ENCODE peak calls at places on chromosomes 7 and 10, in six cellular contexts. L is IMR-90; O is kidney; Y is heart right ventricle; I is CD8-positive, alpha-beta T cell; J is lower lobe of right lung. C is an unnamed sample.

GRCh38 chr7:157432541-157432956 is 95.7 kb downstream of the DNAJB6 start:
- DNase-seq in L (peak; percentile 68), O (peak; percentile 82), Y (no peak), I (no peak), J (peak; percentile 54), C (peak; percentile 35)

GRCh38 chr7:152590481-152590880 is 85.5 kb downstream of the XRCC2 start:
- DNase-seq in L (no peak), O (no peak), Y (no peak), I (no peak), J (no peak), C (no peak)

GRCh38 chr7:105245398-105246099 is 143.2 kb downstream of the SRPK2 start:
- DNase-seq in L (no peak), O (no peak), Y (peak; percentile 26), I (no peak), J (no peak), C (no peak)

GRCh38 chr10:101777085-101777856 is 1.4 kb upstream of the FGF8 start:
- DNase-seq in L (no peak), O (peak; percentile 33), Y (no peak), I (no peak), J (no peak), C (no peak)

GRCh38 chr7:36507868-36508440 is 118.3 kb downstream of the ANLN start:
- DNase-seq in L (no peak), O (no peak), Y (no peak), I (no peak), J (no peak), C (no peak)

GRCh38 chr7:22664988-22665798 is 61.8 kb upstream of the IL6 start:
- DNase-seq in L (no peak), O (no peak), Y (no peak), I (no peak), J (no peak), C (no peak)

GRCh38 chr10:123558651-123559050 is 107.5 kb upstream of the GPR26 start:
- DNase-seq in L (no peak), O (no peak), Y (no peak), I (no peak), J (no peak), C (peak; percentile 33)

GRCh38 chr7:12921751-12922345 is 234.4 kb downstream of the ARL4A start:
- DNase-seq in L (no peak), O (no peak), Y (peak; percentile 14), I (no peak), J (no peak), C (no peak)

GRCh38 chr10:69338547-69339450 is 60.5 kb downstream of the HK1 start:
- DNase-seq in L (no peak), O (no peak), Y (no peak), I (no peak), J (no peak), C (no peak)

GRCh38 chr10:47104101-47104707 is 193.0 kb downstream of the PTPN20 start:
- DNase-seq in L (peak; percentile 89), O (no peak), Y (no peak), I (no peak), J (no peak), C (peak; percentile 22)

GRCh38 chr10:86363184-86363832 is 3.3 kb downstream of the GRID1 start:
- DNase-seq in L (no peak), O (peak; percentile 80), Y (no peak), I (no peak), J (peak; percentile 73), C (peak; percentile 39)

GRCh38 chr7:111527545-111527944 is 34.7 kb downstream of the IMMP2L start:
- DNase-seq in L (no peak), O (no peak), Y (no peak), I (no peak), J (no peak), C (no peak)

GRCh38 chr7:3399858-3400257 is 98.8 kb downstream of the SDK1 start:
- DNase-seq in L (peak; percentile 5), O (no peak), Y (no peak), I (no peak), J (no peak), C (no peak)

GRCh38 chr10:3976171-3976570 is 191.2 kb upstream of the KLF6 start:
- DNase-seq in L (no peak), O (no peak), Y (no peak), I (no peak), J (no peak), C (no peak)

GRCh38 chr7:3359011-3359410 is 58.0 kb downstream of the SDK1 start:
- DNase-seq in L (no peak), O (no peak), Y (no peak), I (no peak), J (no peak), C (no peak)

GRCh38 chr10:60238408-60239100 is 151.1 kb downstream of the ANK3 start:
- DNase-seq in L (peak; percentile 70), O (no peak), Y (peak; percentile 22), I (no peak), J (no peak), C (no peak)

GRCh38 chr10:101101488-101101887 is 29.6 kb upstream of the TLX1 start:
- DNase-seq in L (no peak), O (no peak), Y (no peak), I (no peak), J (no peak), C (no peak)

GRCh38 chr7:101947899-101948298 is 130.5 kb downstream of the CUX1 start:
- DNase-seq in L (no peak), O (no peak), Y (peak; percentile 85), I (no peak), J (no peak), C (no peak)

GRCh38 chr7:2452074-2452507 is 24.1 kb downstream of the GRIFIN start:
- DNase-seq in L (no peak), O (peak; percentile 77), Y (no peak), I (no peak), J (no peak), C (no peak)

GRCh38 chr10:80260295-80261243 is 28.9 kb downstream of the MAT1A start:
- DNase-seq in L (no peak), O (no peak), Y (no peak), I (peak; percentile 9), J (no peak), C (peak; percentile 28)

GRCh38 chr10:96858038-96858705 is 26.1 kb downstream of the LCOR start:
- DNase-seq in L (peak; percentile 25), O (no peak), Y (no peak), I (no peak), J (no peak), C (no peak)

GRCh38 chr7:101240226-101241014 is 2.8 kb upstream of the CLDN15 start:
- DNase-seq in L (no peak), O (no peak), Y (no peak), I (no peak), J (no peak), C (no peak)

GRCh38 chr10:84574101-84574500 is 245.7 kb downstream of the CCSER2 start:
- DNase-seq in L (no peak), O (no peak), Y (no peak), I (no peak), J (no peak), C (no peak)

GRCh38 chr10:97904026-97904410 is 54.4 kb downstream of the GOLGA7B start:
- DNase-seq in L (no peak), O (peak; percentile 57), Y (no peak), I (no peak), J (no peak), C (no peak)

GRCh38 chr10:118564652-118565051 is 30.8 kb downstream of the PRLHR start:
- DNase-seq in L (no peak), O (no peak), Y (no peak), I (no peak), J (no peak), C (no peak)

GRCh38 chr10:77970869-77971803 is 44.6 kb upstream of the DLG5 start:
- DNase-seq in L (peak; percentile 98), O (peak; percentile 83), Y (peak; percentile 86), I (no peak), J (no peak), C (peak; percentile 94)

GRCh38 chr10:42801135-42801534 is 18.5 kb downstream of the BMS1 start:
- DNase-seq in L (peak; percentile 21), O (no peak), Y (no peak), I (no peak), J (no peak), C (no peak)

GRCh38 chr7:81333004-81333403 is 414.2 kb upstream of the SEMA3C start:
- DNase-seq in L (peak; percentile 76), O (no peak), Y (no peak), I (no peak), J (no peak), C (no peak)

GRCh38 chr10:87942884-87943527 is 79.6 kb downstream of the PTEN start:
- DNase-seq in L (peak; percentile 82), O (no peak), Y (no peak), I (no peak), J (no peak), C (no peak)

GRCh38 chr10:123687758-123688157 is 21.6 kb downstream of the GPR26 start:
- DNase-seq in L (no peak), O (no peak), Y (no peak), I (no peak), J (no peak), C (no peak)

GRCh38 chr7:101362334-101363195 is at the start of gene COL26A1:
- DNase-seq in L (no peak), O (peak; percentile 87), Y (peak; percentile 10), I (no peak), J (peak; percentile 52), C (no peak)

GRCh38 chr7:35630573-35630972 is 64.4 kb downstream of the HERPUD2 start:
- DNase-seq in L (peak; percentile 61), O (no peak), Y (no peak), I (no peak), J (no peak), C (no peak)

GRCh38 chr7:136957391-136957790 is 88.9 kb downstream of the CHRM2 start:
- DNase-seq in L (peak; percentile 43), O (no peak), Y (no peak), I (no peak), J (no peak), C (no peak)

GRCh38 chr10:119860866-119861601 is 11.6 kb downstream of the MCMBP start:
- DNase-seq in L (no peak), O (no peak), Y (no peak), I (no peak), J (no peak), C (no peak)
- H3K27ac ChIP-seq in L (no peak overlapping the region), O (no peak overlapping the region), Y (no peak overlapping the region), I (no peak overlapping the region), J (no peak overlapping the region), C (no peak overlapping the region)

GRCh38 chr10:132788831-132789219 is 2.9 kb upstream of the NKX6-2 start:
- DNase-seq in L (no peak), O (no peak), Y (no peak), I (no peak), J (no peak), C (no peak)
- H3K4me3 ChIP-seq in L (no peak overlapping the region), O (no peak overlapping the region), Y (no peak overlapping the region), I (no peak overlapping the region), J (no peak overlapping the region), C (no peak overlapping the region)

DNA sequence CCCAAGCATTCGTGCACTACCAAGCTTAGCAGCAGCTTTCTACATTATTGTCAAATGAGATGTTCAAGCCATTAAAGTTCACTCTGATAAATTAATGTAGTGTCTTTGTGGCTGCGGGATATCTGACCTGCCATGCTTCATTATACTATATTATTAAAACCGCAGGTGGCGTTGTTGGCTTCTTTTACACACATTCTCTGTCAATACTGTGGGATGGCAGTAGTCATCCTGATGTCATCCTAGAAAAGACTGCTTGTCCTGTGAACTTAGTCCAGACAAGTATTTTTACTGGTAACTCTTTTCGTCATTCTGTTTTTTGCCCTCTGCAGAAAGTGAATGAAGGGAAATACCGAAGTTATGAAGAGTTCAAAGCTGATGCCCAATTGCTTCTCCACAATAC is 103.9 kb downstream of the ZMYND11 start:
- DNase-seq in L (peak; percentile 29), O (no peak), Y (no peak), I (no peak), J (no peak), C (no peak)
- H3K4me1 ChIP-seq in L (no peaks in the 10 kb centered on the region), O (no peaks in the 10 kb centered on the region), Y (no peaks in the 10 kb centered on the region), I (no peaks in the 10 kb centered on the region), J (peaks cover 7% of the 10 kb centered on the region), C (no peaks in the 10 kb centered on the region)

GRCh38 chr7:83162402-83163256 is at the start of gene PCLO:
- DNase-seq in L (peak; percentile 3), O (peak; percentile 95), Y (peak; percentile 48), I (peak; percentile 1), J (peak; percentile 89), C (peak; percentile 42)
- H3K27ac ChIP-seq in L (no peak within 1 kb of the TSS), O (peak within 1 kb of the TSS; percentile 48), Y (peak within 1 kb of the TSS; percentile 72), I (no peak within 1 kb of the TSS), J (peak within 1 kb of the TSS; percentile 62), C (no peak within 1 kb of the TSS)

C was measured in SJSA1.